ENCODE peak calls at places on chromosomes 2 and 18, in six cellular contexts. F is AG09309, N is brain microvascular endothelial cell, R is endodermal cell, I is heart right ventricle, E is HFF-Myc. C is an unnamed sample.
A peak's percentile ranks its signal among the peaks of the same experiment; 100 is the strongest.

GRCh38 chr2:68775272-68775847 is 40.7 kb downstream of the ARHGAP25 start:
- DNase-seq in N (no peak), E (no peak), I (peak; percentile 25), R (no peak), F (no peak), C (no peak)

GRCh38 chr2:64786343-64787018 is 132.8 kb upstream of the SERTAD2 start:
- DNase-seq in E (no peak), F (no peak), R (no peak), N (no peak), I (no peak), C (no peak)

GRCh38 chr18:74489631-74490030 is 6.5 kb upstream of the CNDP2 start:
- DNase-seq in R (no peak), E (peak; percentile 37), F (no peak), I (no peak), N (peak; percentile 19), C (no peak)

GRCh38 chr2:95374916-95375471 is 27.5 kb upstream of the FAHD2A start:
- DNase-seq in N (no peak), F (no peak), R (peak; percentile 40), E (no peak), I (no peak), C (no peak)

GRCh38 chr2:189164732-189165131 is 14.8 kb downstream of the COL5A2 start:
- DNase-seq in N (no peak), E (no peak), R (no peak), F (peak; percentile 83), I (no peak), C (peak; percentile 26)

GRCh38 chr2:98492441-98492840 is 47.8 kb downstream of the INPP4A start:
- DNase-seq in E (no peak), I (no peak), N (no peak), F (no peak), R (no peak), C (no peak)

GRCh38 chr2:219045937-219046550 is 4.7 kb upstream of the CFAP65 start:
- DNase-seq in R (peak; percentile 91), N (peak; percentile 18), F (no peak), E (peak; percentile 4), I (no peak), C (peak; percentile 18)

GRCh38 chr2:33412920-33413319 is 63.5 kb upstream of the RASGRP3 start:
- DNase-seq in N (peak; percentile 61), E (no peak), R (no peak), I (peak; percentile 35), F (no peak), C (peak; percentile 36)

GRCh38 chr2:38515155-38516074 is 87.3 kb downstream of the HNRNPLL start:
- DNase-seq in E (no peak), N (peak; percentile 29), I (peak; percentile 51), F (no peak), R (no peak), C (peak; percentile 90)

GRCh38 chr2:84908948-84909713 is 3.7 kb downstream of the TMSB10 start:
- DNase-seq in N (no peak), F (no peak), R (peak; percentile 33), E (no peak), I (no peak), C (peak; percentile 27)

GRCh38 chr2:147800316-147800715 is 44.5 kb upstream of the ACVR2A start:
- DNase-seq in N (no peak), I (no peak), R (no peak), E (no peak), F (no peak), C (no peak)

GRCh38 chr18:56097561-56098095 is 509.6 kb upstream of the TCF4 start:
- DNase-seq in F (no peak), N (no peak), R (no peak), E (no peak), I (no peak), C (no peak)

GRCh38 chr2:156065912-156066311 is 266.6 kb downstream of the NR4A2 start:
- DNase-seq in F (no peak), R (no peak), N (no peak), I (no peak), E (no peak), C (no peak)

GRCh38 chr2:222817628-222818027 is 43.2 kb upstream of the ACSL3 start:
- DNase-seq in N (no peak), E (no peak), F (no peak), I (no peak), R (no peak), C (no peak)

GRCh38 chr2:160429248-160430000 is 64.2 kb downstream of the RBMS1 start:
- DNase-seq in F (no peak), R (no peak), E (peak; percentile 56), I (no peak), N (no peak), C (peak; percentile 77)

GRCh38 chr18:59909289-59910036 is 9.7 kb downstream of the PMAIP1 start:
- DNase-seq in F (no peak), I (no peak), R (no peak), N (no peak), E (no peak), C (peak; percentile 58)

GRCh38 chr2:95331606-95332005 is 34.5 kb downstream of the KCNIP3 start:
- DNase-seq in N (no peak), I (no peak), E (no peak), F (no peak), R (no peak), C (no peak)

GRCh38 chr2:196131949-196132925 is 39.1 kb downstream of the STK17B start:
- DNase-seq in E (no peak), N (no peak), F (no peak), R (peak; percentile 68), I (no peak), C (peak; percentile 8)

GRCh38 chr2:238107525-238108422 is 7.6 kb downstream of the ESPNL start:
- DNase-seq in F (no peak), R (peak; percentile 52), I (no peak), N (no peak), E (no peak), C (no peak)

GRCh38 chr2:164495491-164496223 is 125.6 kb downstream of the GRB14 start:
- DNase-seq in I (peak; percentile 11), E (peak; percentile 17), R (peak; percentile 57), F (peak; percentile 16), N (peak; percentile 44), C (peak; percentile 44)

GRCh38 chr2:227363756-227364155 is 15.3 kb downstream of the TM4SF20 start:
- DNase-seq in I (no peak), E (no peak), N (no peak), F (no peak), R (peak; percentile 53), C (peak; percentile 7)

GRCh38 chr2:233434666-233435375 is 80.5 kb downstream of the DGKD start:
- DNase-seq in F (no peak), I (no peak), R (peak; percentile 24), E (no peak), N (no peak), C (no peak)

GRCh38 chr2:135744761-135745314 is 3.2 kb downstream of the UBXN4 start:
- DNase-seq in F (no peak), I (no peak), N (peak; percentile 18), E (no peak), R (peak; percentile 73), C (peak; percentile 80)

GRCh38 chr2:31522742-31523141 is 58.0 kb downstream of the SRD5A2 start:
- DNase-seq in R (no peak), N (no peak), F (peak; percentile 5), I (no peak), E (no peak), C (no peak)

DNA sequence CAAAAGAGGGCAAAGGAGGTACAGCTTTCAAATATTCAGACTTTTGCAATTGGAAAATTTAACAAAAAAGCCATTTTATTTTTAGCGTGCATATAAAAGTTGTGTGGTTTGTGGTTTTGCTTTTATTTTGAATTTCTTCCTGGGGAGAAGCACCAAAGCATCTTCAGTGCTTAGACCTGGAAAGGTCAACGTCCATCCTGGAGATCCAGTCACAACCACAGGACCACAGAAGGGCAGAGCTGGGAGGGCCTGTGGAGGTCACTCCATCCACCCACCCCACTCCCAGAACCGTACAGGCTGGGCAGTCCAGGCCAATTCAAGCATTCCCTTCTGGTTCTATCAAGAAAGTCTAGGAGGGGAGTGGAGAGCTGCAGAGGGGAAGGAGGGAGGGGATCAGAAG is 43.8 kb downstream of the MPHOSPH10 start:
- DNase-seq in R (no peak), N (no peak), F (no peak), I (no peak), E (no peak), C (no peak)
- H3K4me3 ChIP-seq in R (no peak overlapping the region), N (no peak overlapping the region), F (no peak overlapping the region), I (no peak overlapping the region), E (no peak overlapping the region), C (no peak overlapping the region)

GRCh38 chr2:209209943-209210342 is 213.9 kb upstream of the MAP2 start:
- DNase-seq in R (no peak), F (no peak), N (no peak), E (no peak), I (no peak), C (no peak)

DNA sequence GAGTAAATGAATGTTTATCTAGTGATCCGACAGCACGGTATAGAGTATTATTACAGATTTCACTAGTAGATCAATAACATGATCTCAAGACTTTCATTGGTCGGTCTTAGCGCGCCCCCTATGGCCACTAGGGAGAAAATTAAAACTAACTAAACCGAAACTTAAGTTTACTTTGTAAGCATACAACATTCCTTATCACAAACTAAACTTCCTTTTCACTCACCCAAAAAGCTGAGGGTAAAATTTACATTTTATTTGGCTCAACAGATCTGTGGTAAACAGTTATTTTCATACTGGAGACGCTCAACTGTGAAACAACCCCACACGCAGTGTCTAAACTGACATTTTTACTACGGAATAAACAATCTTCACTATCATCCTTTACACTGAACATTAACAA is 215.6 kb upstream of the MAP2 start:
- DNase-seq in F (no peak), I (no peak), N (no peak), R (peak; percentile 64), E (no peak), C (peak; percentile 24)
- H3K4me3 ChIP-seq in F (no peak overlapping the region), I (no peak overlapping the region), N (no peak overlapping the region), R (no peak overlapping the region), E (no peak overlapping the region), C (no peak overlapping the region)

DNA sequence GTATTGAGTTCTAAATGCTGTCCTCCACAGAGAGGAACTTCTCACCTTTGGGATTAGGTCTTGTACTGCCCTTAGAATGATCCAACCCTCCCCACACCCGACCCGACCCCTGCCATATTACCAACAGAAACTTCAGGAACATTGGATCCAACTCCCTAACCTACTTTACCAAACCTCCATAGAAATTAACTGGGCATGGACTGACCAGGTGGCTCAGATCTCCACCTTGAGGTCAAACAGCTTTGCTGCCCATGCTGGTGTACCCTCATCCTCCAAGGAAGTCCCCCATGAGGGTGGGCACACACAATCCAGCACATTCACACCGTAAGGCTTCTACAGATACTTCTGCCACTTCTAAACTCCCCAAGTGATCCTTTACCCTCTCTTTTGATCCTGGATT is 21.5 kb downstream of the NFE2L2 start:
- DNase-seq in E (no peak), N (no peak), I (no peak), F (no peak), R (no peak), C (no peak)
- H3K4me3 ChIP-seq in E (peak overlapping the region; percentile 20), N (no peak overlapping the region), I (no peak overlapping the region), F (no peak overlapping the region), R (no peak overlapping the region), C (no peak overlapping the region)

DNA sequence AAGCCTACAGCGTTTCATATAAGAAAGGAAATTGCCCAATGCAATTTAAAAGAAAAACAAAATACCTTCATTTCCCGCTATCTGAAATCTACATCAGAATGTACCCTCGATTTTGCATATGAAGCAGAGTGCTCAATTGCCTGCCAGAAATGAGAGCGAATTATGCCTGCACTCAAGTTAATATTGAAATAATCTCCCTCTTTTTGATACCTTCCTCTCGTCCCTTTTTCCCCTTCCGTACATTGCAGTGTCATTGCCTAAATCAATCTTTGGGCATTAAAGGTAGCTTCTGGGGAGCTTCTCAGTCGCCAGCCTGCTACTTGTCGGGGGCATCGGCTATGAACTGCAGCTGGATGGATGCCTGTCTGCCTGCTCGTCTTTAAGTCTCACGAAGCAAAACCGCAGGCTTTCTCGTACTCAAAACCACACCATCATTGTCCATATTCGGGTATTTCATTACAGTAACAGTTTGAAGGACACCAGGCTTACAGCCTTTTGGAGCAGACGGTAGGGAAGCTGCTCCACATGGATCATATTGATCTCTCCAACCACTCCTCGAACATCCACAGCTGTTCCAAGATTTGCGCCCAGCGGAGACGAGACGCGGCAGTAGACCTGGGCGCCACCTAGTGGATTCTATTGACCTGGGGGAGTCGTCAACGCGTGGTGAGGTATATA is 64.0 kb upstream of the HNRNPA3 start:
- DNase-seq in I (peak; percentile 71), N (peak; percentile 76), E (no peak), F (no peak), R (peak; percentile 95), C (peak; percentile 61)
- H3K4me3 ChIP-seq in I (peak overlapping the region; percentile 9), N (peak overlapping the region; percentile 55), E (peak overlapping the region; percentile 30), F (peak overlapping the region; percentile 43), R (peak overlapping the region; percentile 84), C (peak overlapping the region; percentile 11)

C was measured in bronchial epithelial cell.